ENCODE peak calls at places on chromosomes 7 and 10, in seven cellular contexts. D is skeletal muscle cell, S is foreskin fibroblast, H is ovary, R is GM12891, C is midbrain, O is G401. B is an unnamed sample.

GRCh38 chr7:12674861-12675260 is 12.6 kb upstream of the ARL4A start:
- DNase-seq in S (peak), D (peak), C (no peak), O (no peak), R (no peak), H (no peak), B (peak)

GRCh38 chr7:121097577-121097976 is 109.1 kb downstream of the CPED1 start:
- DNase-seq in D (no peak), S (no peak), O (no peak), R (no peak), C (no peak), H (no peak), B (no peak)

GRCh38 chr7:101519324-101520017 is 109.6 kb downstream of the MYL10 start:
- DNase-seq in O (no peak), S (peak), C (no peak), D (peak), H (no peak), R (no peak), B (no peak)

GRCh38 chr7:13279854-13280435 is 592.5 kb downstream of the ARL4A start:
- DNase-seq in O (peak), D (no peak), S (no peak), R (no peak), H (no peak), C (peak), B (no peak)

GRCh38 chr10:22308390-22308789 is 7.8 kb upstream of the COMMD3 start:
- DNase-seq in H (no peak), D (no peak), R (no peak), S (no peak), O (no peak), C (no peak), B (peak)

GRCh38 chr10:83289373-83289772 is 849.9 kb upstream of the GHITM start:
- DNase-seq in O (no peak), R (no peak), C (no peak), D (no peak), S (no peak), H (no peak), B (no peak)

GRCh38 chr7:45593877-45594276 is 19.7 kb downstream of the ADCY1 start:
- DNase-seq in S (no peak), D (no peak), O (no peak), C (no peak), R (no peak), H (no peak), B (no peak)

GRCh38 chr7:24920702-24921679 is 59.0 kb downstream of the OSBPL3 start:
- DNase-seq in H (peak), S (no peak), O (no peak), C (no peak), R (no peak), D (no peak), B (no peak)

GRCh38 chr10:92913973-92914372 is 65.7 kb downstream of the EXOC6 start:
- DNase-seq in R (no peak), D (no peak), S (no peak), C (no peak), O (no peak), H (no peak), B (no peak)

B was measured in GM10248.